ENCODE peak calls at places on chromosomes 11 and 22, in eight cellular contexts. K is heart left ventricle; Q is gastrocnemius medialis; W is upper lobe of right lung; A is MM.1S; X is transverse colon; B is CD4-positive, alpha-beta T cell; Y is uterus. I is an unnamed sample.

GRCh38 chr11:118953265-118953664 is 2.8 kb upstream of the UPK2 start:
- DNase-seq in Y (no peak), W (no peak), A (no peak), Q (no peak), X (no peak), K (no peak), B (no peak), I (no peak)

GRCh38 chr11:76626921-76627391 is 43.6 kb downstream of the LRRC32 start:
- DNase-seq in B (no peak), A (peak; percentile 95), X (no peak), Y (no peak), K (no peak), Q (no peak), W (no peak), I (no peak)

GRCh38 chr22:38817196-38817595 is 23.3 kb upstream of the DNAL4 start:
- DNase-seq in A (no peak), W (no peak), B (no peak), K (no peak), X (no peak), Q (no peak), Y (no peak), I (no peak)

GRCh38 chr11:65928667-65929066 is 9.4 kb downstream of the DRAP1 start:
- DNase-seq in X (no peak), W (no peak), Y (no peak), B (no peak), Q (no peak), A (peak; percentile 50), K (no peak), I (no peak)

GRCh38 chr11:59247535-59248227 is 35.0 kb upstream of the MPEG1 start:
- DNase-seq in Y (no peak), B (no peak), W (no peak), X (no peak), K (peak; percentile 45), Q (peak; percentile 53), A (no peak), I (peak; percentile 64)

GRCh38 chr11:30741039-30741550 is 154.9 kb upstream of the MPPED2 start:
- DNase-seq in W (no peak), Y (peak; percentile 32), Q (peak; percentile 34), A (no peak), X (peak; percentile 29), B (no peak), K (no peak), I (no peak)

GRCh38 chr11:27909386-27909785 is 198.6 kb downstream of the KIF18A start:
- DNase-seq in A (no peak), Q (no peak), X (no peak), W (no peak), K (no peak), B (no peak), Y (no peak), I (no peak)

GRCh38 chr11:17722000-17722643 is 2.8 kb downstream of the MYOD1 start:
- DNase-seq in X (no peak), W (no peak), K (no peak), Q (peak; percentile 76), B (no peak), A (no peak), Y (no peak), I (no peak)

GRCh38 chr22:20882855-20883254 is 24.0 kb downstream of the SNAP29 start:
- DNase-seq in Q (no peak), X (no peak), Y (no peak), K (no peak), W (no peak), B (no peak), A (no peak), I (no peak)

GRCh38 chr22:43399980-43400358 is 11.8 kb upstream of the MPPED1 start:
- DNase-seq in X (no peak), A (no peak), Q (no peak), B (no peak), W (no peak), K (no peak), Y (no peak), I (no peak)
- H3K27ac ChIP-seq in X (no peak overlapping the region), A (no peak overlapping the region), Q (no peak overlapping the region), B (no peak overlapping the region), W (no peak overlapping the region), K (no peak overlapping the region), Y (no peak overlapping the region), I (no peak overlapping the region)

DNA sequence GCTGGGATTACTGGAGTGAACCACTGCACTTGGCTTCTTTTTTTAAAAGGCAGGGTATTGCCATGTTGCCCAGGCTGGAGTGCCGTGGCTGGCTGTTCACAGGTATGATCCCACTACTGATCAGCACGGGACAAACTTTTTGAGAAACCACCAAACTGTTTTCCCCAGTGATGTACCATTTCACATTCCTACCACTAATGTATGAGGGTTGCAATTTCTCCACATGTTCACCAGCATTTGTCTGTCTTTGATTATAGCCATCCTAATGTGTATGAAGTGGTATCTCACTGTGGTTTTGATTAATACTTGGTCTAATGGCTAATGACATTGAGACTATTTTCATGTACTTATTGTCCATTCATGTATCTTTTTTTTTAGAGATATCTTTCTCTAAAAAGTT is 41.5 kb upstream of the EP300 start:
- DNase-seq in W (no peak), B (no peak), A (no peak), X (no peak), Y (no peak), Q (no peak), K (no peak), I (no peak)
- TF ChIP-seq CTCF in W (no peak), B (no peak), A (no peak), X (no peak), Y (no peak), Q (no peak), K (no peak), I (no peak)

GRCh38 chr22:23156286-23156685 is 11.0 kb downstream of the RAB36 start:
- DNase-seq in W (no peak), Q (no peak), K (no peak), B (no peak), A (peak; percentile 32), X (no peak), Y (no peak), I (no peak)

GRCh38 chr22:23157560-23158515 is 12.6 kb downstream of the RAB36 start:
- DNase-seq in K (no peak), W (no peak), X (no peak), Q (no peak), B (no peak), A (peak; percentile 44), Y (no peak), I (peak; percentile 66)

GRCh38 chr22:23161029-23161428 is 15.8 kb downstream of the RAB36 start:
- DNase-seq in K (no peak), B (no peak), W (no peak), X (no peak), A (no peak), Y (no peak), Q (no peak), I (no peak)

GRCh38 chr22:23159287-23159622 is 14.0 kb downstream of the RAB36 start:
- DNase-seq in Q (no peak), Y (no peak), X (no peak), K (no peak), B (no peak), A (no peak), W (no peak), I (no peak)

GRCh38 chr22:23158516-23159286 is 13.4 kb downstream of the RAB36 start:
- DNase-seq in Y (no peak), W (no peak), B (no peak), K (no peak), Q (no peak), X (no peak), A (no peak), I (no peak)
- H3K27ac ChIP-seq in Y (no peak overlapping the region), W (no peak overlapping the region), B (no peak overlapping the region), K (no peak overlapping the region), Q (no peak overlapping the region), X (no peak overlapping the region), A (peak overlapping the region; percentile 98), I (no peak overlapping the region)

DNA sequence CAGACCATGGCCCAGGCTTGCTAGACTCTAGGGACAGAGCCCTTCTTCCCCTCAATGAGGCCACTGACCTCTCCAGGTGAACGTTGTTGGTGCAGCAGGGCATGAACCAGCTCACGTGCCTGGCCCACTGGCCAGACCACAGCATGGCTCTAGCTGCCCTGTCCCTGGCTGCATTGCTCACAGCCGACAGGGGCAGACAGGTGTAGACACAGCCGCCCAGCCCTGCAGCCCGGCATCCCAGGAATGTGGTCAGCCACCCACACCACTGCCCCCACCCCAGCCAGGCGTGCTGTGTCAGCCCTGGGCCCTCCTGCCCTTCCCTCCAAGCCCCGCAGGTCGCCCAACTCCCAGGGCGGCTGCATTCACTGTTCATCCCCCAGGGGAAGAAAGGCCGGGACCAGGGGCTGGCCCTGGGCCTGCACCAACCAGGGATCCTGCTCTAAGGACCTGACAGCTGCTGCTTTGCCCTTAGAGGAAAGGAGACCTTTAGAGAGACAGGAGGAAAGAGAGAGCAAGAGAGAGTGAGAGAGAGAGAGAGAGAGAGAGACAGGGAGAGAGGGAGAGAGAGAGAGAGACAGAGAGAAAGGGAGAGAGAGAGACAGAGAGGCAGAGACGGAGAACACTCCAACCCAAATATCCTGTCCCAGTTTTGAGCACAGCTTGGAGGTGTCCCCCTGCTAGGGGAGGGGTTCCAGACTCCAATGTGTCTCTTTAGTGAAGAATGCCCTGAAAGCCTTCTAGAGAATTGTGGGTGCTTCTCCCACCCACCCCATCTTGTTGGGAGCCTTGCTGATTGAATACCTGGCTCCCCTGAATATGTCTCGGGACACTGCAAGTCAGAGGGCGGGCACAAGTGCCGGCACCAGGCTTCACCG is 44.2 kb upstream of the LINC01488 start:
- DNase-seq in A (no peak), K (no peak), X (no peak), Q (no peak), Y (no peak), W (peak; percentile 87), B (no peak), I (peak; percentile 91)
- TF ChIP-seq CTCF in A (no peak), K (no peak), X (no peak), Q (no peak), Y (no peak), W (peak; percentile 11), B (no peak), I (peak; percentile 24)